ENCODE peak calls at places on chromosomes 5 and 9, in six cellular contexts. T is right lobe of liver, F is K562, J is breast epithelium, C is tibial nerve, B is uterus. G is an unnamed sample. For H3K4me1, the result is how much of the 10 kb centered on the place peaks cover.

GRCh38 chr9:16960084-16960483 is 89.6 kb upstream of the BNC2 start:
- DNase-seq in T (no peak), F (no peak), J (no peak), C (no peak), B (no peak), G (no peak)

GRCh38 chr5:143400541-143401252 is 2.8 kb downstream of the NR3C1 start:
- DNase-seq in T (no peak), F (no peak), J (no peak), C (no peak), B (no peak), G (no peak)

GRCh38 chr9:98795970-98796363 is 388 bp downstream of the ANKS6 start:
- DNase-seq in T (no peak), F (no peak), J (no peak), C (no peak), B (no peak), G (no peak)

GRCh38 chr5:10317825-10318682 is 10.4 kb upstream of the CMBL start:
- DNase-seq in T (no peak), F (no peak), J (no peak), C (no peak), B (no peak), G (peak)

GRCh38 chr9:105515811-105516413 is 42.0 kb upstream of the FKTN start:
- DNase-seq in T (no peak), F (no peak), J (no peak), C (no peak), B (no peak), G (no peak)

GRCh38 chr9:99128133-99128406 is 23.2 kb downstream of the TGFBR1 start:
- DNase-seq in T (no peak), F (no peak), J (no peak), C (no peak), B (no peak), G (no peak)

GRCh38 chr5:1510631-1511030 is 13.1 kb downstream of the LPCAT1 start:
- DNase-seq in T (peak), F (no peak), J (peak), C (peak), B (peak), G (peak)

GRCh38 chr9:83472221-83472665 is 66.0 kb downstream of the FRMD3 start:
- DNase-seq in T (no peak), F (no peak), J (no peak), C (no peak), B (peak), G (no peak)

GRCh38 chr5:55847837-55848236 is 3.3 kb upstream of the IL31RA start:
- DNase-seq in T (no peak), F (no peak), J (no peak), C (no peak), B (no peak), G (no peak)

DNA sequence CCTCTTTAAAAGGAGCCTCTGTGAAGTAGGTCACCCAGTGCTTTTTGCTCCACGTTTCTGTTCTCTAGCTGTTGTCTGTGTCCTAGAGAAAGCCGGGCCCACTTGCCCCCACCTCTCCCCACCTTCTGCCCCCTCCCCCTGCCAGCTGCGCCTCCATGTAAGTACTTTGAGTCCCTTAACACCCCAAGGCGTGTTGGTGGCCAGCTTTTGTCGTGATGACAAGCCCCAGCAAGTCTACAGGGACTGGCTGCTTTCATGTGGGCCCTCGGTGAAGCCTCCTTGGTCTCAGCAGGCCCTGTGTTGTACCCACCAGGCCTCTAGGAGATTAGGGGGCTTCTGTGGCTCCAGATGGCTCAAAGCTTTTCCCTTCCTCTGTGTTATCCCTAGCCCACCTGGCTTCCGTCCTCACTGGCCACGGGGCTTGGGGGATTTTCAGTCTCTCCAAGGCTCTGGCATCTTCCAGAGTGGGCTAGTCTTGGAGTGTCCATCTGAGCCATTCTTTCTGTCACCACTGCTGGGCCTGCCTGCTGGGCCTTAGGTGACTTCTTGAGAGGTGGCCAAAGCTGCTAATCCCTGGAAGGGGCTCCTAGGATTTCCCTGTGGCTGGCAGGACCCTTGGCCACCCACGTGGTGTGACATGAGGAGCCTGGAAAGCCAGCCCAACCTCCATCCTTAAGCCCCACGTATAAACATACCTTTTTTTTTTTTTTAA is 1.2 kb upstream of the NDST1 start:
- DNase-seq in T (no peak), F (no peak), J (no peak), C (no peak), B (no peak), G (no peak)
- H3K4me1 ChIP-seq in T (half or more), F (under half), J (under half), C (half or more), B (under half), G (under half)

DNA sequence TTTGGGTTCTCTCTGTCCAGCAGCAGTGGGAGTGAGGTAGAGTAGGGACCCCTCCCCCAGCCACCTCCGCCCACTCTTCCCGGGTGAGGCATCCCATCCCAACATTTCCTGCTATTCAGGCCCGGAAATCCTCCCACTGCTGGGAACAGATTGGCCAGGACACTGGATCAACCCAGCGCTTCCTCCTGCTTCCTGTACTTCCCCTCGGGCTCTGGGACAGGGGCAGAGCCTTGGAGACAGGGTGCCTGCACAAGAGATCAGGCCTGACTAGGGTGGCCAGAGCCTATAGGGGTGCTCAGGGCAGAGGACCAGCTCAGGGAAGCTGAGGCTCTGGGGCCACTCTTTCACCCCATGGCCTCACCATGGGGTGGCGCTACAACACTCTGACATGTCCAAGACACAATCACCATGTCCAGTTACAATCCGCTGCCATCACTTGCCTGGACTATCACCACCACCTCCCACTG is 14.5 kb downstream of the SH2D3C start:
- DNase-seq in T (peak), F (peak), J (no peak), C (no peak), B (peak), G (no peak)
- TF ChIP-seq POLR2A in T (no peak), F (no peak), J (no peak), C (no peak), B (no peak), G (no peak)

GRCh38 chr5:33166522-33166921 is 274.2 kb upstream of the TARS1 start:
- DNase-seq in T (peak), F (no peak), J (no peak), C (no peak), B (no peak), G (no peak)
- TF ChIP-seq CTCF in T (no peak), F (no peak), J (no peak), C (no peak), B (no peak), G (no peak)

GRCh38 chr5:6720561-6720921 is 7.3 kb downstream of the TENT4A start:
- DNase-seq in T (no peak), F (no peak), J (no peak), C (no peak), B (no peak), G (no peak)

GRCh38 chr5:6718161-6718681 is 5.0 kb downstream of the TENT4A start:
- DNase-seq in T (no peak), F (no peak), J (no peak), C (no peak), B (peak), G (no peak)

GRCh38 chr5:6717687-6718086 is 4.5 kb downstream of the TENT4A start:
- DNase-seq in T (no peak), F (no peak), J (no peak), C (no peak), B (peak), G (no peak)

GRCh38 chr5:6719896-6720560 is 6.8 kb downstream of the TENT4A start:
- DNase-seq in T (no peak), F (no peak), J (no peak), C (no peak), B (no peak), G (no peak)

GRCh38 chr5:6719417-6719816 is 6.2 kb downstream of the TENT4A start:
- DNase-seq in T (no peak), F (no peak), J (no peak), C (no peak), B (peak), G (no peak)
- H3K4me1 ChIP-seq in T (half or more), F (under half), J (under half), C (half or more), B (under half), G (half or more)

GRCh38 chr5:43041669-43042175 is 1.6 kb upstream of the ANXA2R start:
- DNase-seq in T (peak), F (no peak), J (no peak), C (no peak), B (peak), G (peak)
- TF ChIP-seq POLR2A in T (no peak), F (peak), J (no peak), C (peak), B (peak), G (no peak)

DNA sequence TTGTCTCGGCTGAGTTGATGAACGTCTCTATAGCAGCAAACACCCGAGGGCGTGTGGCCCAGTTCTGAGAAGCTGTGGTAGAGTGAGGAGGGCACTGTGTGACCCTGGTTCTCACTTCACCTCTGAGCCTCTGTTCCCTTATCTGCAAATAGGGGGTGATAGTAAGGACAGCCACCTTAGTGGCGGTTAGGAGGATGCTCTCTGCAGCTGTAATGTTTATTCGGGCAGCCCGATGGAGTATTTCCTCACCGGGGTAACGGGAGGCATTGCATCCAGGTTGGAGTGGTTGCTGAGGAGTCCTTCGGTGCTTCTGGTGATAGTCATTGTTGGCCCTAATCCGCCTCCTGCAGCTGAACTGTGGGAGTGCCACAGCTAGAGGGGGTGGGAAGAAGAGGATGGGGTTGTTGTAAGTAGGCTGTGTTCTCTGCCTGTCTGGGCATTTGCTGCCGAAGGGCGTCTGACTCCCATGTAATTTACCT is 13.9 kb downstream of the PRRC2B start:
- DNase-seq in T (no peak), F (peak), J (no peak), C (no peak), B (peak), G (peak)
- TF ChIP-seq CTCF in T (peak), F (peak), J (peak), C (peak), B (peak), G (peak)

GRCh38 chr5:106822851-106823250 is 847.9 kb downstream of the EFNA5 start:
- DNase-seq in T (no peak), F (no peak), J (no peak), C (no peak), B (no peak), G (no peak)
- H3K4me1 ChIP-seq in T (under half), F (under half), J (under half), C (under half), B (under half), G (under half)

DNA sequence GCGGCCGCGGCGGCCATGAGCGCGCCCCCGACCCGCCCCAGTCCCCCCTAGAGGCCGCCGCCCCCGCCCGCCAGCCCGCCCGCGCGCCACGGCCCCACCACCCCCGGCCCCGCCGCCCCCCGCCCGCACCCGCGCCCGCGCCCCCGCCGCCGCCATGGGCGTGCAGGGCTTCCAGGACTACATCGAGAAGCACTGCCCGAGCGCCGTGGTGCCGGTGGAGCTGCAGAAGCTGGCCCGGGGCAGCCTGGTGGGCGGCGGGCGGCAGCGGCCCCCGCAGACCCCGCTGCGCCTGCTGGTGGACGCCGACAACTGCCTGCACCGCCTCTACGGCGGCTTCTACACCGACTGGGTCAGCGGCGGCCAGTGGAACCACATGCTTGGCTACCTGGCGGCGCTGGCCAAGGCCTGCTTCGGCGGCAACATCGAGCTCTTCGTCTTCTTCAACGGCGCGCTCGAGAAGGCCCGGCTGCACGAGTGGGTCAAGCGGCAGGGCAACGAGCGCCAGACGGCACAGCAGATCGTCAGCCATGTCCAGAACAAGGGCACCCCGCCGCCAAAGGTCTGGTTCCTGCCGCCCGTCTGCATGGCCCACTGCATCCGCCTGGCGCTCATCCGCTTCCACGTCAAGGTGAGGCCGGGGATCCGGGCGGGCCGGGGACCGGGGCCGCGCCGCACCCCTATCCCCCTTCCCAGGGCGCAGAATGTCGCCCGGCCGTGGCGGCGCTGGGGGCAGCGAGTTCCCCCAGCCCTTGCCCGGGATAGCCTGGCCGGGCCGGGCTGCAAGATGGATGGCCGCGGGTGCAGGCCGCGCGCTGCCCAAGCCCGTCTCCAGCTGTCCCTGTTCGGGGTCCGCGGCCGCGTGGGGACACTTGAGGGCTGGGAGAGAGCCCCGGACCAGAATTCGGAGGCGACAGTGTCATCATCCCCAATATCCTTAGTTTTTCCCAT is 551 bp downstream of the FAM120A start:
- DNase-seq in T (peak), F (peak), J (no peak), C (no peak), B (peak), G (peak)
- TF ChIP-seq POLR2A in T (no peak), F (no peak), J (no peak), C (no peak), B (no peak), G (no peak)

GRCh38 chr9:90142580-90142979 is 500.0 kb downstream of the DIRAS2 start:
- DNase-seq in T (peak), F (peak), J (no peak), C (peak), B (peak), G (no peak)
- TF ChIP-seq CTCF in T (peak), F (peak), J (peak), C (peak), B (peak), G (peak)

GRCh38 chr5:96079075-96079474 is 117.4 kb upstream of the ELL2 start:
- DNase-seq in T (no peak), F (no peak), J (no peak), C (no peak), B (no peak), G (no peak)
- H3K4me1 ChIP-seq in T (under half), F (under half), J (under half), C (under half), B (under half), G (under half)

G was measured in sigmoid colon.